ENCODE peak calls at places on chromosomes 1 and 21, in seven cellular contexts. One of them, this sample, is unnamed.
A peak's percentile ranks its signal among the peaks of the same experiment; 100 is the strongest.

GRCh38 chr1:97603218-97603617 is 317.6 kb downstream of the DPYD start:
- DNase-seq in lower leg skin: no peak
- DNase-seq in esophagus squamous epithelium: no peak
- DNase-seq in IMR-90: no peak
- DNase-seq in CD8-positive, alpha-beta T cell: no peak
- DNase-seq in skeletal muscle cell: no peak
- DNase-seq in BJ: no peak
- DNase-seq in this sample: peak; percentile 51

GRCh38 chr1:52641307-52641706 is 8.3 kb downstream of the SHISAL2A start:
- DNase-seq in lower leg skin: no peak
- DNase-seq in esophagus squamous epithelium: no peak
- DNase-seq in IMR-90: no peak
- DNase-seq in CD8-positive, alpha-beta T cell: no peak
- DNase-seq in skeletal muscle cell: no peak
- DNase-seq in BJ: no peak
- DNase-seq in this sample: no peak

GRCh38 chr1:109793486-109794318 is 30.0 kb upstream of the EPS8L3 start:
- DNase-seq in lower leg skin: peak; percentile 84
- DNase-seq in esophagus squamous epithelium: no peak
- DNase-seq in IMR-90: peak; percentile 81
- DNase-seq in CD8-positive, alpha-beta T cell: peak; percentile 53
- DNase-seq in skeletal muscle cell: peak; percentile 83
- DNase-seq in BJ: peak; percentile 62
- DNase-seq in this sample: no peak

GRCh38 chr1:35642472-35642955 is 1.2 kb upstream of the PSMB2 start:
- DNase-seq in lower leg skin: peak; percentile 66
- DNase-seq in esophagus squamous epithelium: no peak
- DNase-seq in IMR-90: no peak
- DNase-seq in CD8-positive, alpha-beta T cell: no peak
- DNase-seq in skeletal muscle cell: no peak
- DNase-seq in BJ: no peak
- DNase-seq in this sample: no peak

GRCh38 chr1:168907781-168908180 is 178.8 kb upstream of the DPT start:
- DNase-seq in lower leg skin: no peak
- DNase-seq in esophagus squamous epithelium: no peak
- DNase-seq in IMR-90: no peak
- DNase-seq in CD8-positive, alpha-beta T cell: no peak
- DNase-seq in skeletal muscle cell: no peak
- DNase-seq in BJ: no peak
- DNase-seq in this sample: no peak

GRCh38 chr1:211828584-211829342 is 1.8 kb downstream of the LPGAT1 start:
- DNase-seq in lower leg skin: no peak
- DNase-seq in esophagus squamous epithelium: no peak
- DNase-seq in IMR-90: peak; percentile 18
- DNase-seq in CD8-positive, alpha-beta T cell: no peak
- DNase-seq in skeletal muscle cell: no peak
- DNase-seq in BJ: no peak
- DNase-seq in this sample: no peak

GRCh38 chr1:171817511-171818265 is 23.6 kb upstream of the DNM3 start:
- DNase-seq in lower leg skin: no peak
- DNase-seq in esophagus squamous epithelium: no peak
- DNase-seq in IMR-90: peak; percentile 76
- DNase-seq in CD8-positive, alpha-beta T cell: no peak
- DNase-seq in skeletal muscle cell: peak; percentile 60
- DNase-seq in BJ: peak; percentile 39
- DNase-seq in this sample: no peak

GRCh38 chr1:97314685-97315084 is 593.1 kb downstream of the PTBP2 start:
- DNase-seq in lower leg skin: no peak
- DNase-seq in esophagus squamous epithelium: no peak
- DNase-seq in IMR-90: no peak
- DNase-seq in CD8-positive, alpha-beta T cell: no peak
- DNase-seq in skeletal muscle cell: no peak
- DNase-seq in BJ: no peak
- DNase-seq in this sample: no peak

GRCh38 chr21:46005081-46005480 is 23.5 kb downstream of the COL6A1 start:
- DNase-seq in lower leg skin: no peak
- DNase-seq in esophagus squamous epithelium: no peak
- DNase-seq in IMR-90: no peak
- DNase-seq in CD8-positive, alpha-beta T cell: no peak
- DNase-seq in skeletal muscle cell: no peak
- DNase-seq in BJ: no peak
- DNase-seq in this sample: no peak

GRCh38 chr1:190226006-190226405 is 251.7 kb downstream of the BRINP3 start:
- DNase-seq in lower leg skin: no peak
- DNase-seq in esophagus squamous epithelium: no peak
- DNase-seq in IMR-90: no peak
- DNase-seq in CD8-positive, alpha-beta T cell: no peak
- DNase-seq in skeletal muscle cell: no peak
- DNase-seq in BJ: no peak
- DNase-seq in this sample: no peak

GRCh38 chr1:150543500-150544143 is 5.6 kb upstream of the ADAMTSL4 start:
- DNase-seq in lower leg skin: peak; percentile 89
- DNase-seq in esophagus squamous epithelium: no peak
- DNase-seq in IMR-90: no peak
- DNase-seq in CD8-positive, alpha-beta T cell: no peak
- DNase-seq in skeletal muscle cell: no peak
- DNase-seq in BJ: no peak
- DNase-seq in this sample: no peak

GRCh38 chr1:180170569-180170968 is 15.9 kb downstream of the QSOX1 start:
- DNase-seq in lower leg skin: no peak
- DNase-seq in esophagus squamous epithelium: no peak
- DNase-seq in IMR-90: no peak
- DNase-seq in CD8-positive, alpha-beta T cell: no peak
- DNase-seq in skeletal muscle cell: no peak
- DNase-seq in BJ: no peak
- DNase-seq in this sample: no peak

GRCh38 chr1:236502579-236502971 is 21.2 kb upstream of the LGALS8 start:
- DNase-seq in lower leg skin: no peak
- DNase-seq in esophagus squamous epithelium: no peak
- DNase-seq in IMR-90: peak; percentile 46
- DNase-seq in CD8-positive, alpha-beta T cell: no peak
- DNase-seq in skeletal muscle cell: no peak
- DNase-seq in BJ: peak; percentile 23
- DNase-seq in this sample: no peak

GRCh38 chr1:108057536-108057935 is 92.6 kb upstream of the VAV3 start:
- DNase-seq in lower leg skin: peak; percentile 91
- DNase-seq in esophagus squamous epithelium: no peak
- DNase-seq in IMR-90: no peak
- DNase-seq in CD8-positive, alpha-beta T cell: no peak
- DNase-seq in skeletal muscle cell: peak; percentile 48
- DNase-seq in BJ: no peak
- DNase-seq in this sample: peak; percentile 39

GRCh38 chr1:186183970-186184628 is 191.0 kb downstream of the TPR start:
- DNase-seq in lower leg skin: no peak
- DNase-seq in esophagus squamous epithelium: no peak
- DNase-seq in IMR-90: no peak
- DNase-seq in CD8-positive, alpha-beta T cell: no peak
- DNase-seq in skeletal muscle cell: no peak
- DNase-seq in BJ: peak; percentile 72
- DNase-seq in this sample: peak; percentile 66

GRCh38 chr1:101262601-101263348 is 26.0 kb downstream of the S1PR1 start:
- DNase-seq in lower leg skin: no peak
- DNase-seq in esophagus squamous epithelium: no peak
- DNase-seq in IMR-90: no peak
- DNase-seq in CD8-positive, alpha-beta T cell: no peak
- DNase-seq in skeletal muscle cell: no peak
- DNase-seq in BJ: no peak
- DNase-seq in this sample: peak; percentile 37

GRCh38 chr1:220089650-220090556 is at the start of gene BPNT1:
- DNase-seq in lower leg skin: peak; percentile 98
- DNase-seq in esophagus squamous epithelium: peak; percentile 54
- DNase-seq in IMR-90: peak; percentile 93
- DNase-seq in CD8-positive, alpha-beta T cell: peak; percentile 99
- DNase-seq in skeletal muscle cell: peak; percentile 78
- DNase-seq in BJ: peak; percentile 61
- DNase-seq in this sample: peak; percentile 95

GRCh38 chr1:220094016-220094911 is at the start of gene IARS2:
- DNase-seq in lower leg skin: peak; percentile 97
- DNase-seq in esophagus squamous epithelium: peak; percentile 16
- DNase-seq in IMR-90: peak; percentile 82
- DNase-seq in CD8-positive, alpha-beta T cell: peak; percentile 94
- DNase-seq in skeletal muscle cell: peak; percentile 63
- DNase-seq in BJ: no peak
- DNase-seq in this sample: no peak

GRCh38 chr1:220092694-220093093 is 1.2 kb upstream of the IARS2 start:
- DNase-seq in lower leg skin: no peak
- DNase-seq in esophagus squamous epithelium: no peak
- DNase-seq in IMR-90: no peak
- DNase-seq in CD8-positive, alpha-beta T cell: no peak
- DNase-seq in skeletal muscle cell: no peak
- DNase-seq in BJ: no peak
- DNase-seq in this sample: no peak

DNA sequence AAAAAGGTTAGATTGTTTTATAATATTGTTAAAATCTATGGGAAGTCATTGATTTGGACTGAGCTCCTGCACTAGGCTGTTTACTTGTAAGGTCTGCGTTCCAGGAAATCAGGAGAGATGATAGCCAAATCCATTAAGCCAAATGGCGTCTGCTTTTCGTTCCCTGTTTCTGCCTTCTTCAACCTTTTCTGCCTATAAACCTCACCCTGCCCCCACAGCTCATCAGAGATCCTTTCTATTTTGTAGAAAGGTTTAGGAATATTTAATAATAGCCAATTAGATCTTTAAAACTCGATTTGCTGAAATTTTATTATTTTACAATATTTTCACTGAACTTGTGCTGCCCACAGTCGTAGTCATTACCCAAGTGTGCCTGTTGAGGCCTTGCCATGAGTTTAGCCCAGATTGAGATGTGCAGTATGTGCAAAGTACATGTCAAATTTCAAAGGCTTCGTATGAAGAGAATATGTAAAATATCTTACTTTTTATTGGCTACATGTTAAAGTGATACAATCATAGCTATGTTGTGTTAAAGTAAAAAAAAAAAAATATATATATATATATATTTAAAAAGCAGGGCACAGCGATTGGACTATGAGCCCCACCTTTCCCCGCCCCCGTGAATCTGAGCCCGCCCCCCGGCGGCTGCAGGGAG is 444 bp upstream of the IARS2 start:
- DNase-seq in lower leg skin: no peak
- DNase-seq in esophagus squamous epithelium: no peak
- DNase-seq in IMR-90: no peak
- DNase-seq in CD8-positive, alpha-beta T cell: no peak
- DNase-seq in skeletal muscle cell: no peak
- DNase-seq in BJ: no peak
- DNase-seq in this sample: no peak
- H3K4me3 ChIP-seq in lower leg skin: no peak overlapping the region
- H3K4me3 ChIP-seq in esophagus squamous epithelium: peak overlapping the region; percentile 99
- H3K4me3 ChIP-seq in IMR-90: no peak overlapping the region
- H3K4me3 ChIP-seq in CD8-positive, alpha-beta T cell: no peak overlapping the region
- H3K4me3 ChIP-seq in skeletal muscle cell: no peak overlapping the region
- H3K4me3 ChIP-seq in BJ: peak overlapping the region; percentile 88
- H3K4me3 ChIP-seq in this sample: no peak overlapping the region

GRCh38 chr1:153626929-153627796 is at the start of gene S100A13:
- DNase-seq in lower leg skin: peak; percentile 95
- DNase-seq in esophagus squamous epithelium: no peak
- DNase-seq in IMR-90: peak; percentile 96
- DNase-seq in CD8-positive, alpha-beta T cell: no peak
- DNase-seq in skeletal muscle cell: peak; percentile 81
- DNase-seq in BJ: peak; percentile 69
- DNase-seq in this sample: no peak

GRCh38 chr1:153627797-153628626 is at the start of gene S100A1:
- DNase-seq in lower leg skin: peak; percentile 89
- DNase-seq in esophagus squamous epithelium: no peak
- DNase-seq in IMR-90: no peak
- DNase-seq in CD8-positive, alpha-beta T cell: no peak
- DNase-seq in skeletal muscle cell: no peak
- DNase-seq in BJ: no peak
- DNase-seq in this sample: no peak

GRCh38 chr1:153624965-153625611 is 2.2 kb downstream of the S100A13 start:
- DNase-seq in lower leg skin: peak; percentile 70
- DNase-seq in esophagus squamous epithelium: no peak
- DNase-seq in IMR-90: no peak
- DNase-seq in CD8-positive, alpha-beta T cell: no peak
- DNase-seq in skeletal muscle cell: no peak
- DNase-seq in BJ: no peak
- DNase-seq in this sample: no peak

GRCh38 chr1:153628638-153629342 is 556 bp downstream of the S100A1 start:
- DNase-seq in lower leg skin: peak; percentile 85
- DNase-seq in esophagus squamous epithelium: no peak
- DNase-seq in IMR-90: no peak
- DNase-seq in CD8-positive, alpha-beta T cell: no peak
- DNase-seq in skeletal muscle cell: no peak
- DNase-seq in BJ: no peak
- DNase-seq in this sample: no peak

GRCh38 chr1:153626477-153626928 is 802 bp downstream of the S100A13 start:
- DNase-seq in lower leg skin: no peak
- DNase-seq in esophagus squamous epithelium: no peak
- DNase-seq in IMR-90: no peak
- DNase-seq in CD8-positive, alpha-beta T cell: no peak
- DNase-seq in skeletal muscle cell: no peak
- DNase-seq in BJ: no peak
- DNase-seq in this sample: no peak
- H3K4me3 ChIP-seq in lower leg skin: peak overlapping the region; percentile 39
- H3K4me3 ChIP-seq in esophagus squamous epithelium: peak overlapping the region; percentile 73
- H3K4me3 ChIP-seq in IMR-90: peak overlapping the region; percentile 54
- H3K4me3 ChIP-seq in CD8-positive, alpha-beta T cell: no peak overlapping the region
- H3K4me3 ChIP-seq in skeletal muscle cell: peak overlapping the region; percentile 70
- H3K4me3 ChIP-seq in BJ: peak overlapping the region; percentile 57
- H3K4me3 ChIP-seq in this sample: no peak overlapping the region

GRCh38 chr21:26167593-26167992 is 3.0 kb downstream of the APP start:
- DNase-seq in lower leg skin: no peak
- DNase-seq in esophagus squamous epithelium: no peak
- DNase-seq in IMR-90: no peak
- DNase-seq in CD8-positive, alpha-beta T cell: no peak
- DNase-seq in skeletal muscle cell: no peak
- DNase-seq in BJ: no peak
- DNase-seq in this sample: no peak

GRCh38 chr21:26171310-26172100 is 935 bp upstream of the APP start:
- DNase-seq in lower leg skin: no peak
- DNase-seq in esophagus squamous epithelium: no peak
- DNase-seq in IMR-90: no peak
- DNase-seq in CD8-positive, alpha-beta T cell: no peak
- DNase-seq in skeletal muscle cell: no peak
- DNase-seq in BJ: no peak
- DNase-seq in this sample: no peak

GRCh38 chr21:26169061-26169610 is 1.4 kb downstream of the APP start:
- DNase-seq in lower leg skin: no peak
- DNase-seq in esophagus squamous epithelium: no peak
- DNase-seq in IMR-90: peak; percentile 71
- DNase-seq in CD8-positive, alpha-beta T cell: peak; percentile 29
- DNase-seq in skeletal muscle cell: no peak
- DNase-seq in BJ: no peak
- DNase-seq in this sample: peak; percentile 40

GRCh38 chr21:26170471-26171309 is at the start of gene APP:
- DNase-seq in lower leg skin: peak; percentile 97
- DNase-seq in esophagus squamous epithelium: peak; percentile 7
- DNase-seq in IMR-90: peak; percentile 70
- DNase-seq in CD8-positive, alpha-beta T cell: peak; percentile 88
- DNase-seq in skeletal muscle cell: no peak
- DNase-seq in BJ: no peak
- DNase-seq in this sample: no peak

GRCh38 chr21:26169611-26170470 is 729 bp downstream of the APP start:
- DNase-seq in lower leg skin: peak; percentile 90
- DNase-seq in esophagus squamous epithelium: no peak
- DNase-seq in IMR-90: peak; percentile 65
- DNase-seq in CD8-positive, alpha-beta T cell: peak; percentile 24
- DNase-seq in skeletal muscle cell: no peak
- DNase-seq in BJ: no peak
- DNase-seq in this sample: no peak
- H3K4me3 ChIP-seq in lower leg skin: peak overlapping the region; percentile 73
- H3K4me3 ChIP-seq in esophagus squamous epithelium: peak overlapping the region; percentile 91
- H3K4me3 ChIP-seq in IMR-90: peak overlapping the region; percentile 62
- H3K4me3 ChIP-seq in CD8-positive, alpha-beta T cell: peak overlapping the region; percentile 85
- H3K4me3 ChIP-seq in skeletal muscle cell: peak overlapping the region; percentile 91
- H3K4me3 ChIP-seq in BJ: peak overlapping the region; percentile 80
- H3K4me3 ChIP-seq in this sample: peak overlapping the region; percentile 98

GRCh38 chr21:41316200-41316599 is 401 bp upstream of the FAM3B start:
- DNase-seq in lower leg skin: no peak
- DNase-seq in esophagus squamous epithelium: no peak
- DNase-seq in IMR-90: no peak
- DNase-seq in CD8-positive, alpha-beta T cell: no peak
- DNase-seq in skeletal muscle cell: no peak
- DNase-seq in BJ: no peak
- DNase-seq in this sample: no peak
- H3K4me3 ChIP-seq in lower leg skin: no peak overlapping the region
- H3K4me3 ChIP-seq in esophagus squamous epithelium: peak overlapping the region; percentile 53
- H3K4me3 ChIP-seq in IMR-90: no peak overlapping the region
- H3K4me3 ChIP-seq in CD8-positive, alpha-beta T cell: no peak overlapping the region
- H3K4me3 ChIP-seq in skeletal muscle cell: no peak overlapping the region
- H3K4me3 ChIP-seq in BJ: no peak overlapping the region
- H3K4me3 ChIP-seq in this sample: no peak overlapping the region

This sample was measured in SK-N-MC.